ENCODE peak calls at places on chromosomes 6 and 20, in four cellular contexts. I is right lobe of liver, X is SJCRH30, O is A549. L is an unnamed sample.

GRCh38 chr6:139882234-139882633 is 507.8 kb upstream of the CITED2 start:
- DNase-seq in I (no peak), X (peak; percentile 19), O (no peak), L (no peak)

GRCh38 chr6:111411978-111412574 is 70.9 kb downstream of the REV3L start:
- DNase-seq in I (no peak), X (no peak), O (no peak), L (no peak)

GRCh38 chr6:19873031-19873430 is 35.9 kb downstream of the ID4 start:
- DNase-seq in I (no peak), X (peak; percentile 7), O (no peak), L (no peak)

GRCh38 chr6:6890400-6890858 is 217.3 kb upstream of the RREB1 start:
- DNase-seq in I (no peak), X (peak; percentile 43), O (no peak), L (no peak)

GRCh38 chr20:364905-365794 is 15.4 kb upstream of the TRIB3 start:
- DNase-seq in I (no peak), X (no peak), O (no peak), L (no peak)

GRCh38 chr6:36444470-36444869 is 1.7 kb downstream of the KCTD20 start:
- DNase-seq in I (no peak), X (no peak), O (no peak), L (no peak)

GRCh38 chr20:12201289-12201991 is 283.7 kb downstream of the BTBD3 start:
- DNase-seq in I (no peak), X (peak; percentile 16), O (no peak), L (no peak)

GRCh38 chr6:82989891-82990290 is 75.8 kb downstream of the UBE3D start:
- DNase-seq in I (no peak), X (no peak), O (no peak), L (no peak)

GRCh38 chr6:30960907-30961673 is 20.3 kb downstream of the MUCL3 start:
- DNase-seq in I (no peak), X (no peak), O (no peak), L (no peak)

GRCh38 chr20:35039146-35039545 is 53.5 kb downstream of the TRPC4AP start:
- DNase-seq in I (no peak), X (no peak), O (no peak), L (no peak)

GRCh38 chr20:29689411-29690225 is 1567.8 kb upstream of the DEFB115 start:
- DNase-seq in I (peak; percentile 44), X (no peak), O (no peak), L (peak; percentile 69)

GRCh38 chr6:132830236-132830799 is 15.9 kb downstream of the RPS12 start:
- DNase-seq in I (no peak), X (peak; percentile 86), O (no peak), L (no peak)

GRCh38 chr20:45153147-45153546 is 21.6 kb upstream of the PI3 start:
- DNase-seq in I (peak; percentile 56), X (no peak), O (no peak), L (no peak)

GRCh38 chr20:51462566-51463276 is 79.8 kb downstream of the NFATC2 start:
- DNase-seq in I (peak; percentile 73), X (no peak), O (no peak), L (peak; percentile 93)

GRCh38 chr6:28474441-28475219 is 31.3 kb upstream of the ZSCAN23 start:
- DNase-seq in I (no peak), X (peak; percentile 71), O (peak; percentile 38), L (no peak)

GRCh38 chr6:63023726-63024125 is 187.5 kb upstream of the FKBP1C start:
- DNase-seq in I (no peak), X (peak; percentile 1), O (no peak), L (no peak)

GRCh38 chr6:153568601-153569000 is 437.5 kb upstream of the RGS17 start:
- DNase-seq in I (no peak), X (no peak), O (no peak), L (no peak)

GRCh38 chr20:13291167-13291566 is 70.1 kb downstream of the ISM1 start:
- DNase-seq in I (no peak), X (no peak), O (no peak), L (no peak)

GRCh38 chr6:36345681-36346417 is 9.2 kb upstream of the BNIP5 start:
- DNase-seq in I (no peak), X (peak; percentile 97), O (no peak), L (no peak)

GRCh38 chr20:51447097-51447764 is 95.3 kb downstream of the NFATC2 start:
- DNase-seq in I (peak; percentile 40), X (peak; percentile 81), O (peak; percentile 60), L (peak; percentile 89)

GRCh38 chr6:150975136-150975535 is 109.6 kb downstream of the MTHFD1L start:
- DNase-seq in I (no peak), X (no peak), O (no peak), L (no peak)

GRCh38 chr20:56628873-56629463 is at the start of gene TFAP2C:
- DNase-seq in I (no peak), X (no peak), O (peak; percentile 89), L (peak; percentile 89)
- H3K4me3 ChIP-seq in I (peak within 1 kb of the TSS; percentile 11), X (no peak within 1 kb of the TSS), O (peak within 1 kb of the TSS; percentile 86), L (peak within 1 kb of the TSS; percentile 38)

DNA sequence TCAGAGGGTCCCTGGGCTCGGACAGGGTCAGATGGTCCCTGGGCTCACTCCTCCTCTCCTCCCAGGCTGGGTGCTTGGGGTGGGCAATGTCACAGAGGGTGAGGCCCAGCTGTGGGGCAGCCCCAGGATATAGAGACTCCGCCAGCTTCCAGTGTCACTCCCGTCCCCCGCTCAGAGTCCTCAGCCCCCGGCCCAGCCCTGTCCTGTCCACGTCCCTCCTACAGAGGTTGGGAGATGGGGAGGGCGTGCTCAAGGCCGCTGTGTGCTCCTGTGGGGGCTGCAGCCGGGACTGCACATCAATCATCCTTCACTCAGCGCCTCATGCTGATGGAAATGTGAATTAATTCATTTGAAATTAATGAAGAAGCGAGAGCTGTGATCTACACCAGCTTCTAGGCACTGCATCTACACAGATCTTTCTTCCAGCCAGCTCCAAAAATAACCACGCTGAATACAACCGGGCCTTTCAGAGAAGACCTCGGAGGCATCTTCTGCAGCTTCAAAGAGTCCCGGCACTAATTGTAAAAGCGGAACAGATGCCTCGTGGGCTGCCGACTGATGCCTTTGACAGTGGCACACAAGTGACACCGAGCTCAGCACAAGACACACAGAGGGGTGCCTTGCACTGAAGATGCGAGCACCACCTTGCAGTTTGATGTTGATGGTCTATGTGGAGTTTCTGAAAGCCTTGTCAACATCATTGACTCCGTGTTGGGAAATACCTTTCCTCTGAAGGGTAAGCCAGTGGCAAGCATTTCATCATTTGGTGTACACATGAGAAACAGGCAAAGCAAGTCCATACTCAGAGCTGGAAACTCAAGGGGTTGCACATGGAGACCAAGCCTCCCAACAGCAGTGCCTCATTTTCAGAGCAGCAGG is 39.3 kb downstream of the DACT2 start:
- DNase-seq in I (peak; percentile 36), X (no peak), O (no peak), L (no peak)
- H3K9me3 ChIP-seq in I (no peaks in the 10 kb centered on the region), X (no peaks in the 10 kb centered on the region), O (no peaks in the 10 kb centered on the region), L (no peaks in the 10 kb centered on the region)

GRCh38 chr6:70398783-70399730 is 14.3 kb upstream of the FAM135A start:
- DNase-seq in I (no peak), X (no peak), O (peak; percentile 68), L (peak; percentile 79)
- H3K4me3 ChIP-seq in I (peak overlapping the region; percentile 26), X (no peak overlapping the region), O (peak overlapping the region; percentile 38), L (peak overlapping the region; percentile 38)

DNA sequence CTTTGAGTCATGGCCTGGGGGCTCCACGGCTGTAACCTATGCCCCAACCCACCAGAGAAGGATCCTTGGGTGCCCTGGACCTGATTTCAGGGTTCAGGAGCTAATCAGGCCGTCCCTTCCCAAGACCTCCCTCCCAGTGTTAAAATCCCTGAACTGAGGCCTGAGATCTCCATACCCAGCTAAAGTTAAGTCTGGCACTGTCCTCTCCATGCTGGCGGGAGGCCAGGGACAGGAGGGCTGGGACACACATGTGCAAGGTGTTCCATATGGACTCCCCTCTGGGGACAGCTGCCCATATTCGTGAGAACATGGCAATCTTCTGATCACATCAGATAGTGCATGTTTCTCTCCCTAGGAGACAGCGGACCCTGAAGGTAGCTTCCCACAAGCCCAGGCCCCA is 11.5 kb upstream of the TREML4 start:
- DNase-seq in I (no peak), X (no peak), O (no peak), L (no peak)
- H3K9me3 ChIP-seq in I (no peaks in the 10 kb centered on the region), X (no peaks in the 10 kb centered on the region), O (no peaks in the 10 kb centered on the region), L (peaks cover 6% of the 10 kb centered on the region)